ENCODE peak calls at places on chromosomes 4 and X, in ten cellular contexts. One of them, this sample, is unnamed. For H3K9me3, the result is how much of the 10 kb centered on the place peaks cover.

GRCh38 chr4:47933798-47934197 is 19.4 kb upstream of the NFXL1 start:
- DNase-seq in uterus: no peak
- DNase-seq in IMR-90: peak
- DNase-seq in heart left ventricle: no peak
- DNase-seq in CD8-positive, alpha-beta memory T cell: no peak
- DNase-seq in A549: peak
- DNase-seq in heart right ventricle: no peak
- DNase-seq in kidney: no peak
- DNase-seq in A673: peak
- DNase-seq in transverse colon: no peak
- DNase-seq in this sample: no peak

GRCh38 chrX:131783555-131784338 is 239.4 kb upstream of the STK26 start:
- DNase-seq in CD8-positive, alpha-beta memory T cell: no peak
- DNase-seq in IMR-90: peak
- DNase-seq in A673: peak
- DNase-seq in transverse colon: peak
- DNase-seq in uterus: peak
- DNase-seq in heart left ventricle: peak
- DNase-seq in kidney: no peak
- DNase-seq in A549: peak
- DNase-seq in heart right ventricle: no peak
- DNase-seq in this sample: peak

GRCh38 chr4:81227968-81228367 is 12.9 kb upstream of the PRKG2 start:
- DNase-seq in heart left ventricle: no peak
- DNase-seq in uterus: no peak
- DNase-seq in A549: no peak
- DNase-seq in IMR-90: no peak
- DNase-seq in transverse colon: no peak
- DNase-seq in kidney: no peak
- DNase-seq in CD8-positive, alpha-beta memory T cell: no peak
- DNase-seq in heart right ventricle: no peak
- DNase-seq in A673: no peak
- DNase-seq in this sample: no peak

GRCh38 chr4:186485621-186486062 is 69.7 kb downstream of the MTNR1A start:
- DNase-seq in A673: no peak
- DNase-seq in IMR-90: peak
- DNase-seq in transverse colon: no peak
- DNase-seq in heart right ventricle: no peak
- DNase-seq in A549: peak
- DNase-seq in uterus: peak
- DNase-seq in kidney: no peak
- DNase-seq in heart left ventricle: no peak
- DNase-seq in CD8-positive, alpha-beta memory T cell: no peak
- DNase-seq in this sample: no peak

GRCh38 chr4:6742507-6742906 is 26.5 kb downstream of the BLOC1S4 start:
- DNase-seq in heart right ventricle: no peak
- DNase-seq in uterus: no peak
- DNase-seq in transverse colon: no peak
- DNase-seq in kidney: no peak
- DNase-seq in A549: no peak
- DNase-seq in heart left ventricle: no peak
- DNase-seq in IMR-90: no peak
- DNase-seq in CD8-positive, alpha-beta memory T cell: no peak
- DNase-seq in A673: no peak
- DNase-seq in this sample: no peak

GRCh38 chr4:18636001-18636680 is 614.6 kb upstream of the LCORL start:
- DNase-seq in CD8-positive, alpha-beta memory T cell: no peak
- DNase-seq in A673: no peak
- DNase-seq in heart left ventricle: no peak
- DNase-seq in transverse colon: no peak
- DNase-seq in A549: no peak
- DNase-seq in uterus: no peak
- DNase-seq in IMR-90: no peak
- DNase-seq in heart right ventricle: no peak
- DNase-seq in kidney: no peak
- DNase-seq in this sample: no peak

GRCh38 chrX:123324628-123325027 is 140.6 kb downstream of the GRIA3 start:
- DNase-seq in heart left ventricle: no peak
- DNase-seq in A549: no peak
- DNase-seq in IMR-90: no peak
- DNase-seq in CD8-positive, alpha-beta memory T cell: no peak
- DNase-seq in heart right ventricle: no peak
- DNase-seq in A673: no peak
- DNase-seq in uterus: no peak
- DNase-seq in transverse colon: no peak
- DNase-seq in kidney: no peak
- DNase-seq in this sample: no peak

GRCh38 chrX:110341189-110342035 is 17.2 kb upstream of the RTL9 start:
- DNase-seq in CD8-positive, alpha-beta memory T cell: no peak
- DNase-seq in uterus: no peak
- DNase-seq in kidney: no peak
- DNase-seq in A673: peak
- DNase-seq in A549: peak
- DNase-seq in heart right ventricle: no peak
- DNase-seq in heart left ventricle: no peak
- DNase-seq in transverse colon: no peak
- DNase-seq in IMR-90: peak
- DNase-seq in this sample: no peak

GRCh38 chr4:128877934-128878333 is 68.4 kb downstream of the JADE1 start:
- DNase-seq in kidney: no peak
- DNase-seq in uterus: no peak
- DNase-seq in heart right ventricle: no peak
- DNase-seq in IMR-90: no peak
- DNase-seq in transverse colon: no peak
- DNase-seq in heart left ventricle: no peak
- DNase-seq in CD8-positive, alpha-beta memory T cell: no peak
- DNase-seq in A673: no peak
- DNase-seq in A549: no peak
- DNase-seq in this sample: no peak

GRCh38 chr4:68948044-68948743 is 3.4 kb downstream of the UGT2A3 start:
- DNase-seq in IMR-90: no peak
- DNase-seq in A549: no peak
- DNase-seq in uterus: no peak
- DNase-seq in CD8-positive, alpha-beta memory T cell: no peak
- DNase-seq in kidney: no peak
- DNase-seq in heart left ventricle: no peak
- DNase-seq in heart right ventricle: no peak
- DNase-seq in A673: no peak
- DNase-seq in transverse colon: no peak
- DNase-seq in this sample: no peak

GRCh38 chr4:59818656-59819055 is 1381.5 kb upstream of the ADGRL3 start:
- DNase-seq in transverse colon: no peak
- DNase-seq in uterus: no peak
- DNase-seq in IMR-90: no peak
- DNase-seq in A673: no peak
- DNase-seq in CD8-positive, alpha-beta memory T cell: no peak
- DNase-seq in A549: peak
- DNase-seq in heart right ventricle: no peak
- DNase-seq in heart left ventricle: no peak
- DNase-seq in kidney: no peak
- DNase-seq in this sample: no peak

GRCh38 chr4:56728512-56728911 is 47.4 kb upstream of the HOPX start:
- DNase-seq in CD8-positive, alpha-beta memory T cell: no peak
- DNase-seq in A673: peak
- DNase-seq in transverse colon: peak
- DNase-seq in A549: peak
- DNase-seq in uterus: peak
- DNase-seq in IMR-90: peak
- DNase-seq in kidney: no peak
- DNase-seq in heart left ventricle: peak
- DNase-seq in heart right ventricle: peak
- DNase-seq in this sample: peak

GRCh38 chr4:88660446-88661294 is 37.0 kb downstream of the NAP1L5 start:
- DNase-seq in IMR-90: peak
- DNase-seq in A549: peak
- DNase-seq in heart right ventricle: no peak
- DNase-seq in kidney: no peak
- DNase-seq in transverse colon: peak
- DNase-seq in A673: no peak
- DNase-seq in heart left ventricle: no peak
- DNase-seq in CD8-positive, alpha-beta memory T cell: no peak
- DNase-seq in uterus: no peak
- DNase-seq in this sample: no peak

GRCh38 chr4:56655627-56656345 is 25.3 kb downstream of the HOPX start:
- DNase-seq in A549: no peak
- DNase-seq in heart right ventricle: no peak
- DNase-seq in uterus: peak
- DNase-seq in A673: no peak
- DNase-seq in transverse colon: peak
- DNase-seq in IMR-90: no peak
- DNase-seq in CD8-positive, alpha-beta memory T cell: peak
- DNase-seq in heart left ventricle: no peak
- DNase-seq in kidney: peak
- DNase-seq in this sample: no peak

GRCh38 chr4:173436149-173436579 is 37.2 kb upstream of the SCRG1 start:
- DNase-seq in kidney: no peak
- DNase-seq in CD8-positive, alpha-beta memory T cell: no peak
- DNase-seq in IMR-90: peak
- DNase-seq in A549: no peak
- DNase-seq in heart left ventricle: no peak
- DNase-seq in heart right ventricle: no peak
- DNase-seq in A673: peak
- DNase-seq in transverse colon: no peak
- DNase-seq in uterus: no peak
- DNase-seq in this sample: no peak

DNA sequence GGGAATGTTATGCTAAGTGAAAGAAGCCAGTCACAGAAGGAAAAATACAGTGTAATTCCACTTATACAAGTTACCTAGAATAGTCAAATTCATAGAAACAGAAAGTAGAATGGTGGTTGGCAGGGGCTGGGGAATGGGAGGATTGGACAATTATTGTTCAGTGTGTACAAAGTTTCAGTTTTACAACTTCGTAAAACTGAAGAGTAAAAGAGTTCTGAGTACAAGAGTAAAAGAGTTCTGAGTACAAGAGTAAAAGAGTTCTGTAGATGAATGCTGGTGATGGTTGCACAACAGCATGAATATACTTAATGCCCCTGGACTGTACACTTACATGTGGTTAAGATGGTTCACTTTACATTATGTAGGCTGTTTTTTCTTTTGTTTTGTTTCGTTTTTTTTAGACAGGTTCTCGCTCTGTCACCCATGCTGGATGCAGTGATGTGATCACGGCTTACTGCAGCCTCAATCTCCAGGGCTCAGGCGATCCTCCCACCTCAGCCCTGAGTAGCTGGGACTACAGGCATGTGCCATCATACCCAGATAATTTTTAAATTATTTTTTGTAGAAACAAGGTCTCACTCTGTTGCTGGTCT is 230.9 kb downstream of the SOWAHB start:
- DNase-seq in A549: no peak
- DNase-seq in IMR-90: no peak
- DNase-seq in CD8-positive, alpha-beta memory T cell: no peak
- DNase-seq in kidney: no peak
- DNase-seq in heart right ventricle: no peak
- DNase-seq in A673: no peak
- DNase-seq in transverse colon: peak
- DNase-seq in heart left ventricle: no peak
- DNase-seq in uterus: no peak
- DNase-seq in this sample: no peak
- H3K27ac ChIP-seq in A549: no peak
- H3K27ac ChIP-seq in IMR-90: no peak
- H3K27ac ChIP-seq in CD8-positive, alpha-beta memory T cell: no peak
- H3K27ac ChIP-seq in kidney: no peak
- H3K27ac ChIP-seq in heart right ventricle: no peak
- H3K27ac ChIP-seq in A673: no peak
- H3K27ac ChIP-seq in transverse colon: peak
- H3K27ac ChIP-seq in heart left ventricle: no peak
- H3K27ac ChIP-seq in uterus: no peak
- H3K27ac ChIP-seq in this sample: no peak

GRCh38 chr4:173666-174314 is 49.5 kb downstream of the ZNF718 start:
- DNase-seq in CD8-positive, alpha-beta memory T cell: no peak
- DNase-seq in heart right ventricle: no peak
- DNase-seq in transverse colon: no peak
- DNase-seq in kidney: no peak
- DNase-seq in A673: no peak
- DNase-seq in IMR-90: no peak
- DNase-seq in heart left ventricle: no peak
- DNase-seq in A549: no peak
- DNase-seq in uterus: no peak
- DNase-seq in this sample: no peak
- H3K9me3 ChIP-seq in CD8-positive, alpha-beta memory T cell: under half
- H3K9me3 ChIP-seq in heart right ventricle: half or more
- H3K9me3 ChIP-seq in transverse colon: half or more
- H3K9me3 ChIP-seq in kidney: half or more
- H3K9me3 ChIP-seq in A673: under half
- H3K9me3 ChIP-seq in IMR-90: under half
- H3K9me3 ChIP-seq in heart left ventricle: half or more
- H3K9me3 ChIP-seq in A549: under half
- H3K9me3 ChIP-seq in uterus: under half
- H3K9me3 ChIP-seq in this sample: under half

DNA sequence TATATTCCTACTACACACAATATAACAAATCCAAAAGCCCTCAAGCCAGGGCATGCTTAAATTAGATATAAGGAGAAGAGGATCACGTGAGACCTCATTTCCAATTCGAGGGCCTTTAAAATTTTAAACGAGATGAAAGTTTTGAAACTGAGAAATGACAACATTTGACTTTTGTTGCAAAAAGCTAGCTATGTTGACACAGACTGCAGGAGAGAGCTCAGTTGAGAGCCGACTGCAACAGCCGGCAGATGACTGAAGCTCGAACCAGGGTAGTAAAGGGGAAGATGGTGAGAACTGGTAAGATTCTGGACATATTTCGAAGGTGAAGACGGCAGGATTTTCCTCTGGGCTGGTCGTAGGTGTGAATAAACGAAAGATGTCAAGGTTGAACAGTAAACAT is 791 bp downstream of the PRMT9 start:
- DNase-seq in transverse colon: peak
- DNase-seq in A673: peak
- DNase-seq in heart left ventricle: no peak
- DNase-seq in heart right ventricle: no peak
- DNase-seq in A549: no peak
- DNase-seq in CD8-positive, alpha-beta memory T cell: no peak
- DNase-seq in IMR-90: peak
- DNase-seq in kidney: no peak
- DNase-seq in uterus: no peak
- DNase-seq in this sample: no peak
- H3K27ac ChIP-seq in transverse colon: peak
- H3K27ac ChIP-seq in A673: peak
- H3K27ac ChIP-seq in heart left ventricle: peak
- H3K27ac ChIP-seq in heart right ventricle: peak
- H3K27ac ChIP-seq in A549: peak
- H3K27ac ChIP-seq in CD8-positive, alpha-beta memory T cell: peak
- H3K27ac ChIP-seq in IMR-90: peak
- H3K27ac ChIP-seq in kidney: peak
- H3K27ac ChIP-seq in uterus: peak
- H3K27ac ChIP-seq in this sample: peak

DNA sequence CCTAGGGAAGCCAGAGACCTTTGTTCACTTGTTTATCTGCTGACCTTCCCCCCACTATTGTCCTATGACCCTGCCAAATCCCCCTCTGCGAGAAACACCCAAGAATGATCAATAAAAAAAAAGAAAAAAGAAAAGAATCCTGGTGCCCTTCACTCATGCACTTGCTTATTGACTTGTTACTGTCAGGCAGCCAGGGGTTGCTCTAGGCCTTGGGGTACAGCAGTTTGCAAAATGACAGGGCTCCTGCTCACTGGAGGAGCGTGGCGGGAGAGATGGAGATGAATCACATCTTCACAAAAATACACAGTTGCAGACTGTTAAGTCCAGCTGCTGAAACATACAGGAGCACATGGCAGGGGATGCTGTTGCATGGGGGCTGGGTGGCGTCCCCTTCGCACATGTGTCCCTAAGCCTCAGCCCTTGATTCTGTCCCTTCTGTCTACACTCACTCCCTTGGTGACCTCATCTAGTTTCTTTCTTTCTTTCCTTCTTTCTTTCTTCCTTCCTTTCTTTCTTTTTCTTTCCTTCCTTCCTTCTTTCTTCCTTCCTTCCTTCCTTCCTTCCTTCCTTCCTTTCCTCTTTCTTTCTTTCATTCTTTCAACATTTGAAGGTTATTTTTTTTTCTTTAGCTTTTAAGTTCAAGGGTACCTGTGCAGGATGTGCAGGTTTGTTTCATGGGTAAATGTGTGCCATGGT is 16.9 kb upstream of the TMEM271 start:
- DNase-seq in A673: no peak
- DNase-seq in A549: no peak
- DNase-seq in uterus: no peak
- DNase-seq in heart right ventricle: no peak
- DNase-seq in IMR-90: no peak
- DNase-seq in kidney: no peak
- DNase-seq in transverse colon: no peak
- DNase-seq in CD8-positive, alpha-beta memory T cell: no peak
- DNase-seq in heart left ventricle: no peak
- DNase-seq in this sample: no peak
- H3K9me3 ChIP-seq in A673: under half
- H3K9me3 ChIP-seq in A549: under half
- H3K9me3 ChIP-seq in uterus: under half
- H3K9me3 ChIP-seq in heart right ventricle: under half
- H3K9me3 ChIP-seq in IMR-90: under half
- H3K9me3 ChIP-seq in kidney: under half
- H3K9me3 ChIP-seq in transverse colon: under half
- H3K9me3 ChIP-seq in CD8-positive, alpha-beta memory T cell: under half
- H3K9me3 ChIP-seq in heart left ventricle: under half
- H3K9me3 ChIP-seq in this sample: under half

This sample was measured in lung.